ENCODE peak calls at places on chromosome 21, in ten cellular contexts. S is A549; W is heart left ventricle; I is naive thymus-derived CD4-positive, alpha-beta T cell; D is CD8-positive, alpha-beta T cell; Y is left ventricle myocardium inferior; U is cardiac muscle cell; X is breast epithelium; L is PC-3; F is kidney. P is an unnamed sample.

GRCh38 chr21:42262826-42263225 is 43.9 kb downstream of the ABCG1 start:
- DNase-seq in S (peak; percentile 8), W (peak; percentile 89), I (no peak), D (no peak), Y (peak; percentile 79), U (peak; percentile 44), X (peak; percentile 74), L (peak; percentile 77), F (peak; percentile 93), P (peak; percentile 33)

GRCh38 chr21:33395866-33396265 is 7.3 kb upstream of the IFNGR2 start:
- DNase-seq in S (no peak), W (no peak), I (no peak), D (no peak), Y (no peak), U (no peak), X (no peak), L (no peak), F (no peak), P (no peak)

GRCh38 chr21:46294647-46295176 is 8.6 kb downstream of the YBEY start:
- DNase-seq in S (no peak), W (peak; percentile 58), I (no peak), D (no peak), Y (peak; percentile 29), U (peak; percentile 73), X (no peak), L (no peak), F (no peak), P (no peak)

GRCh38 chr21:21196087-21196486 is 197.9 kb downstream of the NCAM2 start:
- DNase-seq in S (no peak), W (no peak), I (no peak), D (no peak), Y (no peak), U (peak; percentile 30), X (no peak), L (no peak), F (no peak), P (no peak)

GRCh38 chr21:31509108-31510017 is 150.1 kb upstream of the SOD1 start:
- DNase-seq in S (peak; percentile 44), W (no peak), I (peak; percentile 53), D (peak; percentile 74), Y (no peak), U (peak; percentile 44), X (no peak), L (peak; percentile 81), F (no peak), P (no peak)

GRCh38 chr21:28069446-28069845 is 923.2 kb downstream of the LTN1 start:
- DNase-seq in S (no peak), W (no peak), I (no peak), D (no peak), Y (no peak), U (peak; percentile 94), X (no peak), L (peak; percentile 17), F (no peak), P (no peak)

GRCh38 chr21:14382486-14382834 is 486 bp downstream of the HSPA13 start:
- DNase-seq in S (no peak), W (peak; percentile 28), I (no peak), D (no peak), Y (no peak), U (peak; percentile 44), X (no peak), L (peak; percentile 23), F (no peak), P (peak; percentile 9)

GRCh38 chr21:42379425-42380215 is 13.3 kb upstream of the TFF1 start:
- DNase-seq in S (no peak), W (no peak), I (no peak), D (no peak), Y (no peak), U (no peak), X (no peak), L (no peak), F (peak; percentile 50), P (no peak)

GRCh38 chr21:40047211-40047610 is 180.0 kb downstream of the PCP4 start:
- DNase-seq in S (no peak), W (no peak), I (no peak), D (no peak), Y (no peak), U (no peak), X (no peak), L (no peak), F (no peak), P (no peak)
- H3K4me1 ChIP-seq in S (no peaks in the 10 kb centered on the region), W (no peaks in the 10 kb centered on the region), I (no peaks in the 10 kb centered on the region), D (no peaks in the 10 kb centered on the region), Y (no peaks in the 10 kb centered on the region), U (no peaks in the 10 kb centered on the region), X (no peaks in the 10 kb centered on the region), L (no peaks in the 10 kb centered on the region), F (peaks cover 2% of the 10 kb centered on the region), P (peaks cover 31% of the 10 kb centered on the region)

GRCh38 chr21:38662224-38662568 is 143.5 kb upstream of the ETS2 start:
- DNase-seq in S (no peak), W (no peak), I (no peak), D (no peak), Y (no peak), U (no peak), X (no peak), L (no peak), F (no peak), P (no peak)

GRCh38 chr21:38660333-38661295 is 145.1 kb upstream of the ETS2 start:
- DNase-seq in S (no peak), W (peak; percentile 37), I (no peak), D (no peak), Y (peak; percentile 20), U (peak; percentile 11), X (peak; percentile 30), L (no peak), F (peak; percentile 83), P (peak; percentile 6)

GRCh38 chr21:38663282-38663681 is 142.4 kb upstream of the ETS2 start:
- DNase-seq in S (no peak), W (no peak), I (no peak), D (no peak), Y (no peak), U (no peak), X (no peak), L (no peak), F (no peak), P (no peak)

GRCh38 chr21:38659936-38660332 is 145.8 kb upstream of the ETS2 start:
- DNase-seq in S (no peak), W (no peak), I (no peak), D (no peak), Y (no peak), U (no peak), X (no peak), L (no peak), F (no peak), P (no peak)

DNA sequence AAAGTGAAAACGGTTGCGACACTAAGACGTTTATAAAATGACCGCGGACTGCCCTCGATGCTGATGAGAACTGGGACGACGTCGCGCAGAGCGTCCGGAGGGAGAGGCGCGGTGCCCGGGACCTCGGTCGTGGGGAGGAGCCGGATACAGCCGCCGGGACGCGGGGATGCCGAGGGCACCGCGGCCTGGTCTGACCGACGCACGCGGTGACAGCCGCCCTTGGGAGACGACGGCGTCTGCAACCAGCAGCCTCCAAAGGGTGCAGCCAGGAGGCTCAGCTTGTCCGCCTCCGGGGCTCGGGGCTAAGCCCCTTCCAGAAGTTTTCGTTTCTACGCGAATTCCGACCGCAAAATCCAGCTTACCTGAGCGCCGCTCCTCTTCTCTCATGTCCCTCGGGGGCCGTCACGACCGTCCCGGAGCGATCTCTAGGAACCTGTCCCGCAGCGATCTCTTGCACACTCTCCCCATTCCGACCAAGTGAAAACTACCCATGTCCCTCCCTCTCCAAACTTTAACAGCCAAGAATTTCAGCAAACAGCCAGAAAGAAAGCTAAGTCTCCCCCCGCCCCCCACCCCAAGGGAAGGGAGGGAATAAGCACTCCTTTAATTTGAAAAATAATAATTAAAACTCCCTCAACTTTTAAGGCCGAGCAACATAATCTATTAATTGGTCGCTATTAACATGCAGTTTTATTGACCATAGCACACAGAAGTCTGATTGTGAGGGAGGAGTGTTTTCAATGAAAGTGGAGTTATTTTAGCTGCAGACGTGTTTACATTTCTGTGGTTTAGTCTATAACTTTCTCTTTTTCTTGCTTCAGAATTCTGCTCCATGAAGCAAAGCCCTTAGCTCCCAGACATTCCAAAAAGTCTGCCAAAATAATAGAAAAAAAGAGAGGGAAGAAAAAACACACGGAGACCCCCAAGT is 144.2 kb upstream of the ETS2 start:
- DNase-seq in S (no peak), W (peak; percentile 36), I (no peak), D (no peak), Y (peak; percentile 20), U (peak; percentile 49), X (no peak), L (no peak), F (peak; percentile 88), P (peak; percentile 15)
- H3K4me3 ChIP-seq in S (peak overlapping the region; percentile 37), W (peak overlapping the region; percentile 67), I (no peak overlapping the region), D (no peak overlapping the region), Y (peak overlapping the region; percentile 68), U (peak overlapping the region; percentile 27), X (peak overlapping the region; percentile 60), L (no peak overlapping the region), F (peak overlapping the region; percentile 55), P (peak overlapping the region; percentile 40)

DNA sequence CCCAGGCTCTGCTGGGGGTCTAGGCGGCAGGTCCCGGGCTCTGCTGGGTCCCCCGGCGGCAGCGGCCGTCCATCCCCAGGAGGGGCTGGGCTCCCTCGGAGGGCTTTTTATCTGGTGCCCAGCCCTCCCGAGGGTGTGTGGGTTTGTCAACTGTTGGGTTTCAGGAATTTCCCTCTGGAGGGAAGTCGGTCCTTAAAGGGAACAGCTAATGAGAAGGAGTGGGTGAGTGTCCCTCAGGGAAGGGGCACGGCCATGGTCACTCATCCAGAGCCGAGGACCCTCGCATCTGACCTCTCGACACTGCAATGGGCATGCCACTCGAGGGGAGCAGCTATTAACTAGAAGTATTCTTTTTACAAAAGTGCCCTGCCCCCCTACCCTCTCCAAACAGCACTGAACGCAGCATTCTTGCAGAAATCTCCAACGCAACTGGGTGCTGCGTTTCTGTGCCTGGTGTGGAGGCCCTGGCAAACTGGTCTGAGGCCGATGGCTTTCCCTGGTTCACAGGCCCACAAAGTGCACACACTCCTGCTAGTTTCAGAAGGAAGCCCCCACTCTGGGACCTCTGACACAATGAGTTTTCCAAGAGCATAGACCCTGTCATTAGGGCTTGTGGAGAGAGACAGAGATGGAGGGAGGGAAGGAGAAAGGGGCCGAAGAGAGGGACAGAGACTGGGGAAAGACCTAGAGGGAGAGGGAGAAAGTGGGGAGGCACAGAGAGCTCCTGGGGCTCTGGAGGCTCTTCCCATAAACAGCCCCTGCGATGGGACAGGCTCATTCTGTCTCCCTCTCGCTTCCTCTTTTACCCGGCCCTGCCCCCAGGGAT is 1.0 kb upstream of the TSPEAR start:
- DNase-seq in S (no peak), W (no peak), I (no peak), D (no peak), Y (no peak), U (no peak), X (no peak), L (no peak), F (no peak), P (no peak)
- H3K4me1 ChIP-seq in S (peaks cover 7% of the 10 kb centered on the region), W (peaks cover 25% of the 10 kb centered on the region), I (peaks cover 34% of the 10 kb centered on the region), D (peaks cover 38% of the 10 kb centered on the region), Y (peaks cover 51% of the 10 kb centered on the region), U (peaks cover 32% of the 10 kb centered on the region), X (no peaks in the 10 kb centered on the region), L (peaks cover 12% of the 10 kb centered on the region), F (no peaks in the 10 kb centered on the region), P (peaks cover 16% of the 10 kb centered on the region)

GRCh38 chr21:39183272-39184049 is at the start of gene PSMG1:
- DNase-seq in S (peak; percentile 44), W (peak; percentile 95), I (peak; percentile 94), D (peak; percentile 95), Y (peak; percentile 96), U (peak; percentile 97), X (peak; percentile 91), L (peak; percentile 96), F (peak; percentile 98), P (peak; percentile 95)

GRCh38 chr21:39182016-39182415 is 1.2 kb downstream of the PSMG1 start:
- DNase-seq in S (no peak), W (no peak), I (no peak), D (no peak), Y (no peak), U (no peak), X (no peak), L (no peak), F (no peak), P (no peak)

GRCh38 chr21:39180429-39181019 is 2.7 kb downstream of the PSMG1 start:
- DNase-seq in S (no peak), W (no peak), I (no peak), D (no peak), Y (no peak), U (peak; percentile 12), X (no peak), L (peak; percentile 38), F (no peak), P (no peak)

GRCh38 chr21:39182484-39183271 is 573 bp downstream of the PSMG1 start:
- DNase-seq in S (no peak), W (no peak), I (no peak), D (no peak), Y (no peak), U (peak; percentile 18), X (no peak), L (peak; percentile 25), F (no peak), P (peak; percentile 25)

GRCh38 chr21:39181205-39181818 is 1.9 kb downstream of the PSMG1 start:
- DNase-seq in S (no peak), W (no peak), I (no peak), D (no peak), Y (no peak), U (no peak), X (no peak), L (no peak), F (no peak), P (no peak)
- H3K4me3 ChIP-seq in S (no peak overlapping the region), W (no peak overlapping the region), I (no peak overlapping the region), D (no peak overlapping the region), Y (no peak overlapping the region), U (no peak overlapping the region), X (no peak overlapping the region), L (peak overlapping the region; percentile 85), F (no peak overlapping the region), P (no peak overlapping the region)